ENCODE peak calls at places on chromosomes 13 and 19, in four cellular contexts. A, Y, D and M are unnamed samples.

GRCh38 chr19:16161848-16162247 is 11.5 kb downstream of the CIB3 start:
- DNase-seq in A (no peak), Y (peak), D (no peak), M (no peak)

GRCh38 chr19:18304496-18305312 is 18.2 kb downstream of the LSM4 start:
- DNase-seq in A (no peak), Y (peak), D (no peak), M (peak)

GRCh38 chr13:95226932-95227718 is 74.1 kb downstream of the ABCC4 start:
- DNase-seq in A (no peak), Y (no peak), D (no peak), M (no peak)

GRCh38 chr19:13599681-13600080 is 93.4 kb upstream of the CACNA1A start:
- DNase-seq in A (no peak), Y (no peak), D (no peak), M (no peak)

GRCh38 chr19:54209058-54209747 is 8.5 kb downstream of the RPS9 start:
- DNase-seq in A (no peak), Y (no peak), D (peak), M (peak)

GRCh38 chr13:96817336-96817941 is 176.8 kb downstream of the OXGR1 start:
- DNase-seq in A (peak), Y (peak), D (no peak), M (no peak)

GRCh38 chr19:29537601-29538000 is 11.8 kb downstream of the VSTM2B start:
- DNase-seq in A (no peak), Y (no peak), D (peak), M (no peak)

GRCh38 chr19:23378948-23379347 is 16.3 kb downstream of the ZNF91 start:
- DNase-seq in A (no peak), Y (no peak), D (no peak), M (no peak)

GRCh38 chr13:22468055-22468454 is 712.7 kb upstream of the SGCG start:
- DNase-seq in A (no peak), Y (no peak), D (no peak), M (no peak)

GRCh38 chr13:84405286-84405685 is 523.0 kb upstream of the SLITRK1 start:
- DNase-seq in A (no peak), Y (peak), D (no peak), M (no peak)

GRCh38 chr13:33508060-33508459 is 222.5 kb upstream of the STARD13 start:
- DNase-seq in A (no peak), Y (no peak), D (no peak), M (no peak)

GRCh38 chr13:33514362-33514761 is 228.8 kb upstream of the STARD13 start:
- DNase-seq in A (no peak), Y (no peak), D (no peak), M (peak)

GRCh38 chr13:33512880-33513554 is 227.5 kb upstream of the STARD13 start:
- DNase-seq in A (no peak), Y (peak), D (no peak), M (no peak)

GRCh38 chr13:33510350-33510749 is 224.8 kb upstream of the STARD13 start:
- DNase-seq in A (no peak), Y (no peak), D (no peak), M (no peak)

DNA sequence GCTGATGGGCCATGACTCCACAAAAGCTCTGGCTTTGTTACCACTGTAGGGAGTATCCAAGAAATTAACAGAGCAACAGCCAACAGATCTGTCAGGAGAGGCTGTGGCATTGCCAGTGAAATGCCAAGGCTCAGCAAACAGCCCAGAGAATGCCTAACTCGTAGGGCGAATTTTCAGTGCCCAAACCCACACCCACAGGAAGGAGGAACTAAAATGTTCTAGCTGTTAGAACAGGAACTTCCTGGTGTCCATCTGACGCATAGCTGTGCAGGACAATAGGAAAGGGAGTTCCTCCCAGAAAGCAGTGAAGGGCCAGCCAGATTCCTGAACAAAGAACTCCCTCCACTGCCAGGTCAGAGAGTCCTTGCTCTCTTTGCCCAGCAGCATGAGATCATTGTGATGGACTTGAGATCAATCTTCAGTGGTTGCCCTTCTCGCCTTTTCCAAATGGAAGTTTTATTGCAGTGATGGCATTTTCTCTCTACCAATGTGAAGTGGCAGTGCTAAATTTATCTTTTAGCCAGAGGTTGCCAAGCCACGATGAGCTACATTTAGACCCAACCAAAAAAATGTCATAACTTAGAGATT is 224.2 kb upstream of the STARD13 start:
- DNase-seq in A (no peak), Y (no peak), D (no peak), M (no peak)
- H3K18ac ChIP-seq in A (no peak), Y (peak), D (no peak), M (no peak)

GRCh38 chr13:99991806-99992242 is 10.2 kb downstream of the ZIC2 start:
- DNase-seq in A (peak), Y (no peak), D (peak), M (peak)

GRCh38 chr13:99990045-99990977 is 8.7 kb downstream of the ZIC2 start:
- DNase-seq in A (peak), Y (no peak), D (peak), M (peak)

GRCh38 chr13:99992376-99992775 is 10.8 kb downstream of the ZIC2 start:
- DNase-seq in A (no peak), Y (no peak), D (no peak), M (no peak)

GRCh38 chr13:99989376-99990044 is 7.9 kb downstream of the ZIC2 start:
- DNase-seq in A (peak), Y (no peak), D (peak), M (peak)

GRCh38 chr13:99991013-99991805 is 9.6 kb downstream of the ZIC2 start:
- DNase-seq in A (peak), Y (no peak), D (peak), M (peak)
- H3K18ac ChIP-seq in A (peak), Y (no peak), D (peak), M (no peak)

GRCh38 chr13:34901577-34901976 is 40.5 kb upstream of the NBEA start:
- DNase-seq in A (no peak), Y (no peak), D (no peak), M (no peak)

GRCh38 chr13:34894756-34895155 is 47.3 kb upstream of the NBEA start:
- DNase-seq in A (no peak), Y (no peak), D (no peak), M (no peak)

GRCh38 chr13:34900288-34900739 is 41.8 kb upstream of the NBEA start:
- DNase-seq in A (no peak), Y (no peak), D (peak), M (peak)

GRCh38 chr13:34897220-34897619 is 44.9 kb upstream of the NBEA start:
- DNase-seq in A (no peak), Y (no peak), D (no peak), M (no peak)

DNA sequence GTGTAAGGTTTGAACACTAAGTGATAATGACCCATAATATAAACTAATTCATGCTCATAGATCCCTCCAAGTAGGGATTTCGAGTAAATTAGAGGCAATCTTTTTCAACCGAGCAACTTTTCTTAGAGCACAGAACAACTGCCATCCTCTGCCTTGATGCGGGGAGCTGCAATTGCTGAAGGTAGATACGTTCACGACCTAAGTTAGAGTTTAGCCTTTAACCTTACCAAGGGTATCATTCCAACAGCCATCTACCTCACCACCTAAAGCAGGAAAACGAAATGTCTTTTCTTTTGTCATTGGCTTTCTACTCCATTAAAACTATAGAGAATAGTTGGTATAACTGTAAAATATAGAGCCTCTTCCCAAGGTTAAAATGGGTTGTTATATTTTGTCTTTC is 42.2 kb upstream of the NBEA start:
- DNase-seq in A (no peak), Y (no peak), D (no peak), M (no peak)
- H3K18ac ChIP-seq in A (no peak), Y (no peak), D (no peak), M (no peak)

GRCh38 chr19:20256606-20257005 is 89.6 kb downstream of the ZNF486 start:
- DNase-seq in A (no peak), Y (no peak), D (peak), M (no peak)

GRCh38 chr19:20259615-20260014 is 92.6 kb downstream of the ZNF486 start:
- DNase-seq in A (no peak), Y (no peak), D (peak), M (peak)

GRCh38 chr19:20250627-20251026 is 83.6 kb downstream of the ZNF486 start:
- DNase-seq in A (no peak), Y (no peak), D (no peak), M (no peak)

GRCh38 chr19:20254151-20254550 is 87.1 kb downstream of the ZNF486 start:
- DNase-seq in A (no peak), Y (no peak), D (no peak), M (no peak)
- H3K18ac ChIP-seq in A (no peak), Y (no peak), D (no peak), M (no peak)

GRCh38 chr19:39833464-39834286 is at the start of gene DYRK1B:
- DNase-seq in A (peak), Y (peak), D (peak), M (peak)
- H3K18ac ChIP-seq in A (peak), Y (no peak), D (peak), M (peak)

DNA sequence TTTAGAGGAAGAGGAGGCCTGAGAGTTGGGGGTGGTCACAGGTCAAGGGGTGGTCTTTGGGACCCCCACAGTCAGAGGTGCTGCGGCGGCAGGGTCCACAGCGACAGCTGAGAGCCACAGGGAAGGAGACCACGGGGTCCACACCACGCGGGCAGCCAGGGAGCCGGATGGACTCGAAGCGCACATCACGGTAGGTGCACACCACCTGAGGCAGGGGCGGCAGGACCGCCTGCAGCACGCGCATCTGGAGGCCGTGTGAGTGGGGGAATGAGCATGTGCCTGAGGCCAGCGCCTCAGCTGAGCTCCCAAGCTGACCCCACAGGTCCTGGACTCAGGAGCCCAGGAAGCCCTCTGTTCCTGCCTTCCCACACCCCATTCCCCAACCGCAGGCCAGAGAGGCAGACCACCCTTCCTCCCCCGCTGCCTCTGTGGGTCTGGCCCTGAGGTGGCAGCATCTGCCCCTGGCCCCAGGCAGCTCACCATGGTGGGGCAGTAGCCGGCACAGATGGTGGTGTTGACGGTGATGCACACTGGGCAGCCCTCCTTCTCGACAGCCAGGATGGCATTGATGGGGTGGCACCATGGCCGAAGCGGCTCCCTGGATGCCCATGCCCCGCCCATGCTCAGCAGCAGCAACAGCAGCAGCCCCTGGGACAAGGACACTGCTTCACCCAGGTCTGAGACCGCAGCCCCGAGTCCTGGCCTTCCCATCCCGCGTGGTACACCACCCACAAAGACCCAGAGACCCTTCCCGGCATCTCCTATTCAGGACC is 638 bp downstream of the LHB start:
- DNase-seq in A (no peak), Y (no peak), D (no peak), M (no peak)
- H3K18ac ChIP-seq in A (no peak), Y (no peak), D (no peak), M (no peak)

GRCh38 chr13:99687728-99688397 is 186.6 kb downstream of the TM9SF2 start:
- DNase-seq in A (peak), Y (no peak), D (no peak), M (peak)

GRCh38 chr13:99689955-99690354 is 188.7 kb downstream of the TM9SF2 start:
- DNase-seq in A (no peak), Y (no peak), D (no peak), M (peak)

GRCh38 chr13:99690426-99691189 is 189.3 kb downstream of the TM9SF2 start:
- DNase-seq in A (peak), Y (no peak), D (no peak), M (no peak)

GRCh38 chr13:99686944-99687382 is 185.7 kb downstream of the TM9SF2 start:
- DNase-seq in A (no peak), Y (no peak), D (peak), M (peak)

GRCh38 chr13:99688776-99689175 is 187.5 kb downstream of the TM9SF2 start:
- DNase-seq in A (no peak), Y (no peak), D (no peak), M (no peak)
- H3K18ac ChIP-seq in A (peak), Y (no peak), D (peak), M (peak)

DNA sequence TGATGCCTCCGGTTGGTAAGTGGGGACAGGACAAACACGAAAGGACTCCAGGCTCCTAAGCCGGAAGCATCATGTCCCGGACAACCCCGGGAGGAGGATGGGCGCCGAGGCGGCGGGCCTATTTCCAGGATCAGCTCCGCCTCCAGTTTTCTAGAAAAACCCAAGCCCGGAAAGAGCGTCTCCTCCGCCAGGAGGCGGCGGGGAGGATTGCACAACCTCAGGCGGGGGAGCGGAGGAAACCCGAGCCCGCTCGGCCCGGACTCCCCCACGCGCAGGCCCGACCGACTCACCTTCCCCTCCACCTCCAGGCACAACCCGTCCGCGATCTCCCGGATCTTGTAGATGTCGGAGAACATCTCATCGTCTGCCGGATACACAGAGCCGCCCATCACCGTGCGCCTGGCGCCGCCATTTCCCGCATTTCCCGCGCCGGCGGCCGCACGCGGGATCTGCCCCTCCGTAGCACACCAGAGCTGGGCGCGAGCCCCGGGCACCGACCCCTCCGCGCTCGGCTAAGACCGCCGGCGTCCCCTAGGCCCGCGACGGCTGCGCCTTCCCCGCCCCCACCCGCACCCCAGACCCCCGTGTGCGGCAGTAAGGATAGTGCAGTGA is 455 bp downstream of the TPT1 start:
- DNase-seq in A (peak), Y (peak), D (peak), M (peak)
- H3K18ac ChIP-seq in A (peak), Y (peak), D (peak), M (peak)